ENCODE peak calls at places on chromosomes 1 and 21, in ten cellular contexts. One of them, this sample, is unnamed.

GRCh38 chr21:15293251-15293650 is 228.5 kb upstream of the NRIP1 start:
- DNase-seq in stomach: no peak
- DNase-seq in SK-N-SH: no peak
- DNase-seq in HepG2: peak
- DNase-seq in sigmoid colon: no peak
- DNase-seq in spleen: no peak
- DNase-seq in HCT116: peak
- DNase-seq in GM23338: peak
- DNase-seq in esophagus muscularis mucosa: no peak
- DNase-seq in transverse colon: no peak
- DNase-seq in this sample: no peak

GRCh38 chr1:111598534-111598933 is 21.1 kb upstream of the RAP1A start:
- DNase-seq in stomach: no peak
- DNase-seq in SK-N-SH: no peak
- DNase-seq in HepG2: no peak
- DNase-seq in sigmoid colon: no peak
- DNase-seq in spleen: no peak
- DNase-seq in HCT116: no peak
- DNase-seq in GM23338: no peak
- DNase-seq in esophagus muscularis mucosa: peak
- DNase-seq in transverse colon: no peak
- DNase-seq in this sample: no peak

GRCh38 chr1:65478379-65479026 is 58.0 kb downstream of the LEPR start:
- DNase-seq in stomach: no peak
- DNase-seq in SK-N-SH: no peak
- DNase-seq in HepG2: no peak
- DNase-seq in sigmoid colon: no peak
- DNase-seq in spleen: no peak
- DNase-seq in HCT116: no peak
- DNase-seq in GM23338: no peak
- DNase-seq in esophagus muscularis mucosa: no peak
- DNase-seq in transverse colon: no peak
- DNase-seq in this sample: no peak

GRCh38 chr1:230251644-230252191 is 174.4 kb downstream of the PGBD5 start:
- DNase-seq in stomach: no peak
- DNase-seq in SK-N-SH: no peak
- DNase-seq in HepG2: no peak
- DNase-seq in sigmoid colon: no peak
- DNase-seq in spleen: no peak
- DNase-seq in HCT116: no peak
- DNase-seq in GM23338: peak
- DNase-seq in esophagus muscularis mucosa: no peak
- DNase-seq in transverse colon: no peak
- DNase-seq in this sample: no peak

GRCh38 chr1:185733818-185734709 is at the start of gene HMCN1:
- DNase-seq in stomach: peak
- DNase-seq in SK-N-SH: peak
- DNase-seq in HepG2: peak
- DNase-seq in sigmoid colon: peak
- DNase-seq in spleen: peak
- DNase-seq in HCT116: peak
- DNase-seq in GM23338: peak
- DNase-seq in esophagus muscularis mucosa: no peak
- DNase-seq in transverse colon: peak
- DNase-seq in this sample: no peak

GRCh38 chr1:17207966-17208418 is 3.1 kb downstream of the PADI1 start:
- DNase-seq in stomach: no peak
- DNase-seq in SK-N-SH: no peak
- DNase-seq in HepG2: no peak
- DNase-seq in sigmoid colon: no peak
- DNase-seq in spleen: no peak
- DNase-seq in HCT116: peak
- DNase-seq in GM23338: no peak
- DNase-seq in esophagus muscularis mucosa: no peak
- DNase-seq in transverse colon: no peak
- DNase-seq in this sample: peak

GRCh38 chr1:226736001-226736907 is 2.8 kb downstream of the ITPKB start:
- DNase-seq in stomach: no peak
- DNase-seq in SK-N-SH: no peak
- DNase-seq in HepG2: no peak
- DNase-seq in sigmoid colon: peak
- DNase-seq in spleen: no peak
- DNase-seq in HCT116: no peak
- DNase-seq in GM23338: peak
- DNase-seq in esophagus muscularis mucosa: no peak
- DNase-seq in transverse colon: peak
- DNase-seq in this sample: no peak

GRCh38 chr1:55426156-55426555 is 211.0 kb upstream of the USP24 start:
- DNase-seq in stomach: no peak
- DNase-seq in SK-N-SH: no peak
- DNase-seq in HepG2: no peak
- DNase-seq in sigmoid colon: no peak
- DNase-seq in spleen: no peak
- DNase-seq in HCT116: no peak
- DNase-seq in GM23338: no peak
- DNase-seq in esophagus muscularis mucosa: no peak
- DNase-seq in transverse colon: no peak
- DNase-seq in this sample: no peak

GRCh38 chr1:78833491-78833890 is 173.0 kb downstream of the ADGRL4 start:
- DNase-seq in stomach: no peak
- DNase-seq in SK-N-SH: no peak
- DNase-seq in HepG2: no peak
- DNase-seq in sigmoid colon: no peak
- DNase-seq in spleen: no peak
- DNase-seq in HCT116: peak
- DNase-seq in GM23338: no peak
- DNase-seq in esophagus muscularis mucosa: no peak
- DNase-seq in transverse colon: no peak
- DNase-seq in this sample: no peak
- TF ChIP-seq POLR2AphosphoS5 in stomach: no peak
- TF ChIP-seq POLR2AphosphoS5 in SK-N-SH: peak
- TF ChIP-seq POLR2AphosphoS5 in HepG2: no peak
- TF ChIP-seq POLR2AphosphoS5 in sigmoid colon: no peak
- TF ChIP-seq POLR2AphosphoS5 in spleen: no peak
- TF ChIP-seq POLR2AphosphoS5 in HCT116: no peak
- TF ChIP-seq POLR2AphosphoS5 in GM23338: no peak
- TF ChIP-seq POLR2AphosphoS5 in esophagus muscularis mucosa: no peak
- TF ChIP-seq POLR2AphosphoS5 in transverse colon: no peak
- TF ChIP-seq POLR2AphosphoS5 in this sample: no peak

GRCh38 chr1:201511396-201511795 is 4.5 kb upstream of the CSRP1 start:
- DNase-seq in stomach: no peak
- DNase-seq in SK-N-SH: no peak
- DNase-seq in HepG2: no peak
- DNase-seq in sigmoid colon: peak
- DNase-seq in spleen: no peak
- DNase-seq in HCT116: no peak
- DNase-seq in GM23338: no peak
- DNase-seq in esophagus muscularis mucosa: no peak
- DNase-seq in transverse colon: no peak
- DNase-seq in this sample: no peak

GRCh38 chr1:201510734-201511133 is 3.8 kb upstream of the CSRP1 start:
- DNase-seq in stomach: no peak
- DNase-seq in SK-N-SH: no peak
- DNase-seq in HepG2: no peak
- DNase-seq in sigmoid colon: no peak
- DNase-seq in spleen: no peak
- DNase-seq in HCT116: no peak
- DNase-seq in GM23338: no peak
- DNase-seq in esophagus muscularis mucosa: no peak
- DNase-seq in transverse colon: no peak
- DNase-seq in this sample: no peak

GRCh38 chr1:201509601-201510374 is 2.9 kb upstream of the CSRP1 start:
- DNase-seq in stomach: no peak
- DNase-seq in SK-N-SH: no peak
- DNase-seq in HepG2: no peak
- DNase-seq in sigmoid colon: peak
- DNase-seq in spleen: no peak
- DNase-seq in HCT116: no peak
- DNase-seq in GM23338: no peak
- DNase-seq in esophagus muscularis mucosa: no peak
- DNase-seq in transverse colon: no peak
- DNase-seq in this sample: no peak

GRCh38 chr1:201513498-201514243 is 6.7 kb upstream of the CSRP1 start:
- DNase-seq in stomach: no peak
- DNase-seq in SK-N-SH: no peak
- DNase-seq in HepG2: no peak
- DNase-seq in sigmoid colon: peak
- DNase-seq in spleen: no peak
- DNase-seq in HCT116: no peak
- DNase-seq in GM23338: no peak
- DNase-seq in esophagus muscularis mucosa: no peak
- DNase-seq in transverse colon: no peak
- DNase-seq in this sample: no peak

GRCh38 chr1:201511925-201512539 is 5.1 kb upstream of the CSRP1 start:
- DNase-seq in stomach: peak
- DNase-seq in SK-N-SH: peak
- DNase-seq in HepG2: peak
- DNase-seq in sigmoid colon: peak
- DNase-seq in spleen: peak
- DNase-seq in HCT116: no peak
- DNase-seq in GM23338: peak
- DNase-seq in esophagus muscularis mucosa: no peak
- DNase-seq in transverse colon: peak
- DNase-seq in this sample: no peak
- TF ChIP-seq POLR2AphosphoS5 in stomach: no peak
- TF ChIP-seq POLR2AphosphoS5 in SK-N-SH: no peak
- TF ChIP-seq POLR2AphosphoS5 in HepG2: no peak
- TF ChIP-seq POLR2AphosphoS5 in sigmoid colon: peak
- TF ChIP-seq POLR2AphosphoS5 in spleen: peak
- TF ChIP-seq POLR2AphosphoS5 in HCT116: no peak
- TF ChIP-seq POLR2AphosphoS5 in GM23338: no peak
- TF ChIP-seq POLR2AphosphoS5 in esophagus muscularis mucosa: peak
- TF ChIP-seq POLR2AphosphoS5 in transverse colon: no peak
- TF ChIP-seq POLR2AphosphoS5 in this sample: no peak

GRCh38 chr1:41804176-41804575 is 114.5 kb downstream of the HIVEP3 start:
- DNase-seq in stomach: no peak
- DNase-seq in SK-N-SH: no peak
- DNase-seq in HepG2: no peak
- DNase-seq in sigmoid colon: no peak
- DNase-seq in spleen: no peak
- DNase-seq in HCT116: no peak
- DNase-seq in GM23338: no peak
- DNase-seq in esophagus muscularis mucosa: no peak
- DNase-seq in transverse colon: no peak
- DNase-seq in this sample: no peak

GRCh38 chr1:41803656-41804055 is 115.1 kb downstream of the HIVEP3 start:
- DNase-seq in stomach: no peak
- DNase-seq in SK-N-SH: no peak
- DNase-seq in HepG2: no peak
- DNase-seq in sigmoid colon: no peak
- DNase-seq in spleen: no peak
- DNase-seq in HCT116: no peak
- DNase-seq in GM23338: no peak
- DNase-seq in esophagus muscularis mucosa: no peak
- DNase-seq in transverse colon: no peak
- DNase-seq in this sample: no peak

GRCh38 chr1:41799723-41800122 is 119.0 kb downstream of the HIVEP3 start:
- DNase-seq in stomach: no peak
- DNase-seq in SK-N-SH: no peak
- DNase-seq in HepG2: no peak
- DNase-seq in sigmoid colon: no peak
- DNase-seq in spleen: no peak
- DNase-seq in HCT116: no peak
- DNase-seq in GM23338: no peak
- DNase-seq in esophagus muscularis mucosa: no peak
- DNase-seq in transverse colon: no peak
- DNase-seq in this sample: no peak

GRCh38 chr1:41800237-41800902 is 118.4 kb downstream of the HIVEP3 start:
- DNase-seq in stomach: no peak
- DNase-seq in SK-N-SH: no peak
- DNase-seq in HepG2: no peak
- DNase-seq in sigmoid colon: no peak
- DNase-seq in spleen: no peak
- DNase-seq in HCT116: no peak
- DNase-seq in GM23338: no peak
- DNase-seq in esophagus muscularis mucosa: no peak
- DNase-seq in transverse colon: no peak
- DNase-seq in this sample: no peak

DNA sequence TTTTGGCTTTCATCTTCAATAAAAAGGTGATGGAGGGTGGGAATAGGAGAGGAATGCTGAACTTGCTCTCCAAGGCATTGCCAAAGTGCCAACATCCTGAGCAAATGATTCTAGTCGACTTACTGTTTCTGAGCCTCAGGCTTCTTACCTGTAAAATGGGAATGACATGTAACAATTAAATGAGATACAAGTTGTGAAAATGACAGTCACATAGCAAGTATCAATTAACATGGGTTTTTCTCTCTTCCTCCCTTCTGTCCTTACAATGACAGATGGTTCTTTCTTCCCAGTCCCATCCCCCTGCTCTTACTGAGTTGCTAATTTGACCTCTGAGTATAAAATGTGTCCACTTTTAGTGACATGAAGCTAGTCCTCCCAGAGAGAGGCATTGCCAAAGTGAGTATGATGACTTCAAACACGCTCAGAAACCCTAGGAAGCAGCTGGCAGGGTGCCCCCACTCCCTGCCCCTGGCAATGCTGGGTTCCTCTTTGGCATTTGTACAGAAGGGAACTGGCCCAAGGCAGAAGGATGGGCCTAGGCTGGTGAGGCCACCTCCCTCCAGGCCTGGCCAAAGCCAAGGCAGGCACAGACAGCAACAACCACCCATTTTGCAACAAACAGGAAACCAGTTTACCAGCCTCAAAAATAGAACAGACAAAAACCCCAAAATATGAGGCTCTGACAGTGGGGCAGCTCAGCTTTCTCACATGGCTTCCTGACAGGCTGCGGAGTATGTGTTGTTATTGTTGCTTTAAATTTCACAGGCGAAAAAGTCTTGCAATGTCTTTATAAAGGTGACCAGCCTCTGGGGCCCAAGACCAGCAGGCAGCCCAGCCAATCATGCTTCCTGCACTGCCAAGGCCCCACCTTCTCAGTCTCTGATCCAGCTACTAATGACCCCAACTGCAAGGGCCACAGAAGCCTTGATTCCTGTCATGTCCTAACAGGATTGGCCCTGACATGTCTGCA is 115.9 kb downstream of the HIVEP3 start:
- DNase-seq in stomach: no peak
- DNase-seq in SK-N-SH: no peak
- DNase-seq in HepG2: no peak
- DNase-seq in sigmoid colon: peak
- DNase-seq in spleen: peak
- DNase-seq in HCT116: no peak
- DNase-seq in GM23338: no peak
- DNase-seq in esophagus muscularis mucosa: no peak
- DNase-seq in transverse colon: peak
- DNase-seq in this sample: no peak
- TF ChIP-seq POLR2AphosphoS5 in stomach: no peak
- TF ChIP-seq POLR2AphosphoS5 in SK-N-SH: no peak
- TF ChIP-seq POLR2AphosphoS5 in HepG2: no peak
- TF ChIP-seq POLR2AphosphoS5 in sigmoid colon: no peak
- TF ChIP-seq POLR2AphosphoS5 in spleen: peak
- TF ChIP-seq POLR2AphosphoS5 in HCT116: no peak
- TF ChIP-seq POLR2AphosphoS5 in GM23338: no peak
- TF ChIP-seq POLR2AphosphoS5 in esophagus muscularis mucosa: no peak
- TF ChIP-seq POLR2AphosphoS5 in transverse colon: no peak
- TF ChIP-seq POLR2AphosphoS5 in this sample: no peak

GRCh38 chr1:155977607-155978324 is 581 bp downstream of the ARHGEF2 start:
- DNase-seq in stomach: no peak
- DNase-seq in SK-N-SH: peak
- DNase-seq in HepG2: no peak
- DNase-seq in sigmoid colon: peak
- DNase-seq in spleen: no peak
- DNase-seq in HCT116: no peak
- DNase-seq in GM23338: peak
- DNase-seq in esophagus muscularis mucosa: no peak
- DNase-seq in transverse colon: peak
- DNase-seq in this sample: peak
- TF ChIP-seq POLR2AphosphoS5 in stomach: no peak
- TF ChIP-seq POLR2AphosphoS5 in SK-N-SH: no peak
- TF ChIP-seq POLR2AphosphoS5 in HepG2: no peak
- TF ChIP-seq POLR2AphosphoS5 in sigmoid colon: no peak
- TF ChIP-seq POLR2AphosphoS5 in spleen: no peak
- TF ChIP-seq POLR2AphosphoS5 in HCT116: peak
- TF ChIP-seq POLR2AphosphoS5 in GM23338: no peak
- TF ChIP-seq POLR2AphosphoS5 in esophagus muscularis mucosa: no peak
- TF ChIP-seq POLR2AphosphoS5 in transverse colon: no peak
- TF ChIP-seq POLR2AphosphoS5 in this sample: peak